ENCODE peak calls at places on chromosomes 4 and X, in ten cellular contexts. N is endothelial cell of umbilical vein; P is right lobe of liver; E is left ventricle myocardium inferior; Z is IMR-90; T is psoas muscle; X is CD4-positive, alpha-beta memory T cell; Y is left lung; V is endodermal cell; A is right atrium auricular region. S is an unnamed sample.

GRCh38 chrX:28312965-28313364 is 274.3 kb upstream of the IL1RAPL1 start:
- DNase-seq in N (no peak), P (no peak), E (no peak), Z (peak; percentile 0), T (no peak), X (no peak), Y (no peak), V (no peak), A (no peak), S (no peak)

GRCh38 chr4:5784960-5785611 is 74.1 kb downstream of the EVC start:
- DNase-seq in N (no peak), P (no peak), E (no peak), Z (no peak), T (no peak), X (no peak), Y (no peak), V (peak; percentile 63), A (peak; percentile 61), S (no peak)

GRCh38 chr4:185709802-185710486 is 102.0 kb downstream of the SORBS2 start:
- DNase-seq in N (no peak), P (no peak), E (no peak), Z (no peak), T (no peak), X (no peak), Y (no peak), V (no peak), A (no peak), S (no peak)

GRCh38 chrX:5829469-5829868 is 399.2 kb downstream of the NLGN4X start:
- DNase-seq in N (no peak), P (no peak), E (no peak), Z (no peak), T (no peak), X (no peak), Y (no peak), V (no peak), A (no peak), S (no peak)

GRCh38 chr4:130073145-130073790 is 977.3 kb downstream of the C4orf33 start:
- DNase-seq in N (no peak), P (no peak), E (no peak), Z (no peak), T (no peak), X (no peak), Y (no peak), V (no peak), A (no peak), S (no peak)

GRCh38 chrX:53682885-53683555 is 3.5 kb downstream of the HUWE1 start:
- DNase-seq in N (peak; percentile 57), P (no peak), E (no peak), Z (peak; percentile 50), T (no peak), X (peak; percentile 62), Y (no peak), V (peak; percentile 75), A (no peak), S (no peak)

GRCh38 chr4:173443121-173443520 is 44.2 kb upstream of the SCRG1 start:
- DNase-seq in N (peak; percentile 20), P (no peak), E (no peak), Z (no peak), T (no peak), X (no peak), Y (no peak), V (no peak), A (no peak), S (no peak)

GRCh38 chrX:100819534-100819836 is 706 bp upstream of the CSTF2 start:
- DNase-seq in N (no peak), P (peak; percentile 39), E (peak; percentile 12), Z (no peak), T (no peak), X (no peak), Y (no peak), V (no peak), A (no peak), S (peak; percentile 47)

GRCh38 chrX:70998402-70999027 is 67.6 kb upstream of the SLC7A3 start:
- DNase-seq in N (peak; percentile 9), P (no peak), E (no peak), Z (peak; percentile 47), T (no peak), X (no peak), Y (no peak), V (peak; percentile 67), A (no peak), S (no peak)

GRCh38 chrX:68947882-68948605 is 119.2 kb downstream of the EFNB1 start:
- DNase-seq in N (no peak), P (no peak), E (no peak), Z (no peak), T (no peak), X (no peak), Y (no peak), V (no peak), A (peak; percentile 26), S (no peak)

GRCh38 chr4:4880492-4880891 is 21.0 kb downstream of the MSX1 start:
- DNase-seq in N (no peak), P (no peak), E (no peak), Z (no peak), T (no peak), X (no peak), Y (no peak), V (no peak), A (no peak), S (no peak)

GRCh38 chr4:3747582-3747906 is 18.6 kb upstream of the ADRA2C start:
- DNase-seq in N (no peak), P (no peak), E (no peak), Z (no peak), T (no peak), X (no peak), Y (no peak), V (peak; percentile 92), A (no peak), S (no peak)

GRCh38 chrX:19678941-19679340 is 163.6 kb upstream of the MAP3K15 start:
- DNase-seq in N (no peak), P (no peak), E (no peak), Z (no peak), T (no peak), X (peak; percentile 46), Y (no peak), V (no peak), A (no peak), S (no peak)

GRCh38 chr4:133323670-133324069 is 174.6 kb downstream of the PCDH10 start:
- DNase-seq in N (no peak), P (no peak), E (no peak), Z (no peak), T (no peak), X (no peak), Y (no peak), V (no peak), A (no peak), S (no peak)

GRCh38 chr4:68463796-68464195 is 16.5 kb downstream of the TMPRSS11E start:
- DNase-seq in N (no peak), P (no peak), E (no peak), Z (peak; percentile 45), T (no peak), X (no peak), Y (no peak), V (no peak), A (no peak), S (no peak)

GRCh38 chr4:7073526-7074390 is 5.9 kb upstream of the GRPEL1 start:
- DNase-seq in N (peak; percentile 49), P (no peak), E (no peak), Z (peak; percentile 42), T (no peak), X (no peak), Y (peak; percentile 71), V (peak; percentile 86), A (no peak), S (no peak)

GRCh38 chrX:29728639-29729038 is 486.7 kb upstream of the MAGEB2 start:
- DNase-seq in N (no peak), P (no peak), E (no peak), Z (peak; percentile 56), T (no peak), X (no peak), Y (no peak), V (no peak), A (no peak), S (no peak)

GRCh38 chr4:80255374-80256095 is 10.9 kb upstream of the FGF5 start:
- DNase-seq in N (no peak), P (no peak), E (no peak), Z (peak; percentile 58), T (no peak), X (no peak), Y (no peak), V (no peak), A (no peak), S (no peak)

GRCh38 chr4:146244496-146244895 is 30.2 kb downstream of the REELD1 start:
- DNase-seq in N (no peak), P (no peak), E (no peak), Z (no peak), T (no peak), X (no peak), Y (no peak), V (no peak), A (no peak), S (no peak)

DNA sequence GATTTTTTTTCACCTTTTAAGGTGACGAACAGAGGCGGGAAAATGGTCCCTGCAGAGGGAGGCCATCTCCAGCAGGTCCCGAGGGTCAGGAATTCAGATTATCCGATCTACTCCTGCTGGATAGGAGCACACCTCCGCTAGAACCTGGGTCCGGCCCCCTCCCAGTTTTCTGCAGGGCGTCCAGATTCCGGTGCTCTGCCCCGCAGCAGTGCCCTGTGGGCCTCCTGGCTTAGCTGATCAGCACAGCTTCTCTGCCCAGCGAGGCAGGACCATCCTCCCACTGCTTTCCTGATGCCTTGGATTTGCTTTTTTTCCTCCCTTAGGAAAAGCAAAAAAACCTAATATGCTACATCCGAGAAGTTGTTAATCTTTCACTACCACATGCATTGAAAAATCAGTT is 2.3 kb downstream of the TBL1X start:
- DNase-seq in N (no peak), P (no peak), E (no peak), Z (no peak), T (no peak), X (no peak), Y (no peak), V (no peak), A (no peak), S (no peak)
- H3K4me3 ChIP-seq in N (no peak overlapping the region), P (no peak overlapping the region), E (no peak overlapping the region), Z (peak overlapping the region; percentile 60), T (no peak overlapping the region), X (no peak overlapping the region), Y (no peak overlapping the region), V (peak overlapping the region; percentile 74), A (no peak overlapping the region), S (no peak overlapping the region)

GRCh38 chr4:140100771-140101170 is 53.2 kb downstream of the MAML3 start:
- DNase-seq in N (no peak), P (no peak), E (no peak), Z (peak; percentile 33), T (no peak), X (no peak), Y (no peak), V (no peak), A (no peak), S (no peak)
- H3K27ac ChIP-seq in N (peak overlapping the region; percentile 100), P (no peak overlapping the region), E (no peak overlapping the region), Z (no peak overlapping the region), T (no peak overlapping the region), X (no peak overlapping the region), Y (peak overlapping the region; percentile 72), V (no peak overlapping the region), A (no peak overlapping the region), S (no peak overlapping the region)

GRCh38 chr4:112109455-112110425 is 35.5 kb upstream of the FAM241A start:
- DNase-seq in N (peak; percentile 86), P (no peak), E (no peak), Z (peak; percentile 44), T (no peak), X (no peak), Y (no peak), V (no peak), A (no peak), S (no peak)
- H3K4me3 ChIP-seq in N (no peak overlapping the region), P (no peak overlapping the region), E (no peak overlapping the region), Z (no peak overlapping the region), T (no peak overlapping the region), X (no peak overlapping the region), Y (no peak overlapping the region), V (no peak overlapping the region), A (no peak overlapping the region), S (no peak overlapping the region)

GRCh38 chrX:144648788-144649187 is 598.5 kb upstream of the SPANXN1 start:
- DNase-seq in N (no peak), P (no peak), E (no peak), Z (no peak), T (no peak), X (no peak), Y (no peak), V (no peak), A (no peak), S (no peak)
- H3K27ac ChIP-seq in N (no peak overlapping the region), P (no peak overlapping the region), E (no peak overlapping the region), Z (no peak overlapping the region), T (no peak overlapping the region), X (no peak overlapping the region), Y (no peak overlapping the region), V (no peak overlapping the region), A (no peak overlapping the region), S (no peak overlapping the region)